ENCODE peak calls at places on chromosomes 2 and 18, in four cellular contexts. T is HepG2, F is HCT116, B is K562. A is an unnamed sample.

GRCh38 chr2:183162362-183162761 is 38.1 kb downstream of the NUP35 start:
- DNase-seq in T (no peak), F (no peak), B (no peak), A (no peak)

GRCh38 chr18:22056962-22057361 is 112.4 kb upstream of the GATA6 start:
- DNase-seq in T (no peak), F (no peak), B (no peak), A (no peak)

GRCh38 chr18:3115430-3116025 is 102.6 kb upstream of the LPIN2 start:
- DNase-seq in T (no peak), F (no peak), B (no peak), A (no peak)

GRCh38 chr2:132542953-132543569 is 126.5 kb downstream of the GPR39 start:
- DNase-seq in T (no peak), F (no peak), B (no peak), A (no peak)

GRCh38 chr2:239079671-239080294 is 231.9 kb downstream of the TWIST2 start:
- DNase-seq in T (no peak), F (no peak), B (no peak), A (no peak)

GRCh38 chr2:58204195-58204959 is 36.7 kb downstream of the FANCL start:
- DNase-seq in T (peak), F (no peak), B (no peak), A (peak)

GRCh38 chr2:231057590-231057989 is 923 bp downstream of the PSMD1 start:
- DNase-seq in T (no peak), F (no peak), B (no peak), A (no peak)

GRCh38 chr2:208713066-208713465 is 306.5 kb downstream of the PTH2R start:
- DNase-seq in T (no peak), F (no peak), B (no peak), A (no peak)

GRCh38 chr2:189015378-189015777 is 41.2 kb downstream of the COL3A1 start:
- DNase-seq in T (no peak), F (no peak), B (no peak), A (no peak)

GRCh38 chr2:10425656-10426055 is 22.5 kb downstream of the ODC1 start:
- DNase-seq in T (no peak), F (no peak), B (no peak), A (no peak)

GRCh38 chr2:234003972-234004617 is 46.4 kb upstream of the SPP2 start:
- DNase-seq in T (no peak), F (peak), B (no peak), A (peak)

GRCh38 chr2:14516844-14517243 is 115.7 kb upstream of the LRATD1 start:
- DNase-seq in T (no peak), F (no peak), B (no peak), A (no peak)

GRCh38 chr2:96116424-96116878 is at the start of gene ADRA2B:
- DNase-seq in T (no peak), F (peak), B (peak), A (no peak)

GRCh38 chr2:145277922-145278321 is 758.0 kb upstream of the ZEB2 start:
- DNase-seq in T (no peak), F (no peak), B (no peak), A (no peak)

GRCh38 chr2:199810422-199811250 is 40.4 kb downstream of the FTCDNL1 start:
- DNase-seq in T (no peak), F (no peak), B (no peak), A (no peak)

GRCh38 chr18:22300665-22301636 is 116.8 kb downstream of the CTAGE1 start:
- DNase-seq in T (no peak), F (no peak), B (no peak), A (no peak)

GRCh38 chr2:159131882-159132281 is 154.6 kb downstream of the WDSUB1 start:
- DNase-seq in T (no peak), F (peak), B (no peak), A (no peak)

GRCh38 chr18:49041677-49042570 is 91.2 kb upstream of the SMAD7 start:
- DNase-seq in T (peak), F (peak), B (no peak), A (no peak)

GRCh38 chr2:191086707-191087106 is 64.1 kb downstream of the STAT4 start:
- DNase-seq in T (no peak), F (no peak), B (no peak), A (no peak)

GRCh38 chr2:120210234-120210781 is 12.9 kb downstream of the TMEM185B start:
- DNase-seq in T (no peak), F (no peak), B (no peak), A (no peak)

GRCh38 chr2:177172034-177172880 is 40.3 kb upstream of the HNRNPA3 start:
- DNase-seq in T (peak), F (peak), B (no peak), A (no peak)

GRCh38 chr2:10900216-10901109 is 11.3 kb upstream of the KCNF1 start:
- DNase-seq in T (peak), F (peak), B (peak), A (no peak)

GRCh38 chr2:215619022-215619958 is 183.4 kb upstream of the FN1 start:
- DNase-seq in T (peak), F (peak), B (peak), A (no peak)

GRCh38 chr2:69243652-69244051 is 143.4 kb downstream of the GFPT1 start:
- DNase-seq in T (no peak), F (no peak), B (no peak), A (no peak)

GRCh38 chr2:37460866-37461229 is 116.4 kb downstream of the QPCT start:
- DNase-seq in T (no peak), F (no peak), B (no peak), A (no peak)

GRCh38 chr18:1292167-1292566 is 387.5 kb downstream of the ADCYAP1 start:
- DNase-seq in T (no peak), F (no peak), B (no peak), A (no peak)

GRCh38 chr2:203396667-203397066 is 68.5 kb downstream of the ABI2 start:
- DNase-seq in T (peak), F (no peak), B (no peak), A (no peak)

GRCh38 chr2:145095641-145096435 is 575.9 kb upstream of the ZEB2 start:
- DNase-seq in T (no peak), F (no peak), B (no peak), A (no peak)

GRCh38 chr2:219701847-219702634 is 74.6 kb downstream of the SLC4A3 start:
- DNase-seq in T (no peak), F (no peak), B (no peak), A (no peak)

GRCh38 chr2:190466819-190467444 is 58.8 kb downstream of the MFSD6 start:
- DNase-seq in T (peak), F (no peak), B (no peak), A (no peak)

GRCh38 chr2:145860083-145860482 is 1340.2 kb upstream of the ZEB2 start:
- DNase-seq in T (no peak), F (no peak), B (no peak), A (no peak)

GRCh38 chr2:176075476-176075875 is 8.3 kb downstream of the EVX2 start:
- DNase-seq in T (no peak), F (no peak), B (no peak), A (no peak)

GRCh38 chr2:174771631-174772491 is 7.6 kb upstream of the CHRNA1 start:
- DNase-seq in T (peak), F (peak), B (peak), A (peak)

GRCh38 chr2:31038385-31038784 is 99.9 kb downstream of the GALNT14 start:
- DNase-seq in T (peak), F (no peak), B (no peak), A (no peak)

GRCh38 chr2:69309336-69310048 is 77.5 kb downstream of the GFPT1 start:
- DNase-seq in T (no peak), F (no peak), B (no peak), A (no peak)

GRCh38 chr18:76476665-76477561 is 18.1 kb downstream of the ZNF516 start:
- DNase-seq in T (peak), F (no peak), B (peak), A (no peak)

GRCh38 chr2:213251618-213252017 is 32.6 kb upstream of the SPAG16 start:
- DNase-seq in T (peak), F (peak), B (peak), A (no peak)

DNA sequence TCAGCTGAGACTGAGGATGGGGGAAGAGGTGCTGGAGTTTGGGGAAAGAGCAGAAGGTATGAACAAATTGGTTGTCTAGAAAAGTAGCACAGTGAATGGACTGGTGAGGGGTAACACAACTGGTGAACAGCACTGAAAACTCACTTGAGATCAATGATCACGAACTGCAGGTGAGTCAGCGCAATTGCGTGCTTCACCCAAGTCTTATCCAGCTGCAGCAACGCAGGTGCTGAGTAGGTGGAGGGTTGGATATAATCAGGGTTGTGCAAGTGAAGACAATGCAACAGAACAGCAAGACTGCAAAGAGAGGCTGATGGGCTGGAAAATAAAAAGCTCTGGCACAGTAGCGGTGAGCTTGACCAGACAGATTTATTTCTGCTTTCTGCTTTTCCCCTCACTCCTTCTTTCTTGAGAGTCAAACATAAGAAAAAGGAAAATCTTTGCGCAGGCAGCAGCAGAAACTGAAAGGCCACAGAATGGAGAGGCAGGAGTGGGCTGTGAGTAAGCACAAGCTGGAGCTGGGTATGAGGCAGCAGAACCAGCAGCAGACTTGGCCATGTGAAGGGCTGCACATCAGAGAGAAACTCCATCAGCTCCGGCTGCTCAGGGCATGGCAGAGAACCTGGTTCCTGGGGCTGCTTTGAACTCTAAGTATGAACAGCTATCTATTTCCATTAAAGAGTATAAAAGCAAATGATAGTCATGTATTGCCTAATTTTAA is 99.4 kb upstream of the ARL5A start:
- DNase-seq in T (no peak), F (no peak), B (no peak), A (no peak)
- TF ChIP-seq TCF7L2 in T (no peak), F (no peak), B (no peak), A (no peak)

GRCh38 chr2:98485453-98485755 is 40.7 kb downstream of the INPP4A start:
- DNase-seq in T (no peak), F (no peak), B (no peak), A (no peak)

GRCh38 chr2:98484652-98485452 is 40.2 kb downstream of the INPP4A start:
- DNase-seq in T (no peak), F (no peak), B (no peak), A (no peak)

GRCh38 chr2:98487806-98488189 is 43.1 kb downstream of the INPP4A start:
- DNase-seq in T (peak), F (peak), B (peak), A (peak)

GRCh38 chr2:98487101-98487805 is 42.6 kb downstream of the INPP4A start:
- DNase-seq in T (no peak), F (no peak), B (no peak), A (no peak)

DNA sequence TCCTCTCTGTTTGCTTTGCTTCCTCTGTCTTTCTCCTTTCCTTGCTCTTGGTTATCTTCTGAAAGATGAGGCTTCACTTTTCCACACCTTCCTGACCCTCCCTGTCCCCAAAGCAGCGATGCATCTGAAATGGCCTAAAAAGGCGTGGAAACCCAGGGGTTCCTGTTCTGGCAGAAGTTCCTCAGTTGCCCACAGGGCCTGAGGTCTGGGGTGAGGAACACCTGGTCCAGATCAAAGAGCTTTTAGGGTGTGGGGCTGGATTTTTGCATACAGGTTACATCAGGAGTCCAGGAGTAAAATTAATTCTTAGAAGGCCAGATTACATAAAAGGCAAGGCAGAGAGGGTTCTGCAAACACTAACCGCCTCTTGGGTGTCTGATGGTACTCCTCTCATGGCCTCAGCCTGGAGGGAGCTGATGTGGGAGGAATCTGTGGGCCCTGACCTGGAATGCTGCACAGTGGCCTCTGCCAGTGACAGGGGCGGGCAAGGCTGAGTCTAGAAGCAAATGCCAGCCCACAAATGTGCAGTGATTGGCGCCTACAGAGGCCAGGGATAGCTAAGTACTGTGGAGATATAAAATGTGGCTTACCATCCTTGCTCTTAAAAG is 41.8 kb downstream of the INPP4A start:
- DNase-seq in T (no peak), F (no peak), B (no peak), A (no peak)
- TF ChIP-seq POLR2AphosphoS5 in T (no peak), F (no peak), B (no peak), A (no peak)

GRCh38 chr2:71563872-71564271 is 110.5 kb downstream of the DYSF start:
- DNase-seq in T (no peak), F (no peak), B (no peak), A (no peak)

GRCh38 chr2:71568103-71568502 is 114.7 kb downstream of the DYSF start:
- DNase-seq in T (no peak), F (no peak), B (no peak), A (no peak)

GRCh38 chr2:71564790-71565189 is 111.4 kb downstream of the DYSF start:
- DNase-seq in T (no peak), F (no peak), B (no peak), A (no peak)

GRCh38 chr2:71564361-71564760 is 111.0 kb downstream of the DYSF start:
- DNase-seq in T (no peak), F (no peak), B (no peak), A (no peak)

DNA sequence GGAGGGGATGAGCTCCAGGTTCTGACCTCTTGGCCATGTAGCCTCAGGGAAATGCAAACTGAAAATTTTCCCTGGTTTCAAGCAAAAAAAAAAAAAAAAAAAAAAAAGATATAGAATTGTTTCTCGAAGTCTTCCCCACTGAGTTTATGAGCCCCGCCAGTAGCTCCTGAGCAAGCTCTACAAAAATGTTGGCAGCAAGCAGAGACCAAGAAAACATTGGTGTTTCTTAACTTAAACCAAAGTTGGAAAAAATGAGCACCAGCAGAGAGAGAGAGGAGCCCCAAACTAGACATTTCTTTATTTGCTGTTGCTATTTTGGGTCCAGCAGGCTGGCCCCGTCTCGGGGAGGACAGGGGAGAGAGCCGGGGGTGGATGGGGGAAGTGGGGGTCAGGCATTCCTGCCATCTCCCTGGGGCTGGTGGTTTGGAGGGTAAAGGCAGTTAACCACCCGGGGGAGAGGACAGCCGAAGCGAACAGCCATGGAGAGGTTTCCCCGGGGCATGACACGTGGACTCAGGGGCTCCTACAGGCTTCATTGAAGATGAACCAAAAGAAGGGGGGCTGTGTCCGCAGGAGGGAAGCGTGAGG is 113.0 kb downstream of the DYSF start:
- DNase-seq in T (no peak), F (no peak), B (no peak), A (no peak)
- TF ChIP-seq TCF7L2 in T (no peak), F (no peak), B (no peak), A (no peak)

DNA sequence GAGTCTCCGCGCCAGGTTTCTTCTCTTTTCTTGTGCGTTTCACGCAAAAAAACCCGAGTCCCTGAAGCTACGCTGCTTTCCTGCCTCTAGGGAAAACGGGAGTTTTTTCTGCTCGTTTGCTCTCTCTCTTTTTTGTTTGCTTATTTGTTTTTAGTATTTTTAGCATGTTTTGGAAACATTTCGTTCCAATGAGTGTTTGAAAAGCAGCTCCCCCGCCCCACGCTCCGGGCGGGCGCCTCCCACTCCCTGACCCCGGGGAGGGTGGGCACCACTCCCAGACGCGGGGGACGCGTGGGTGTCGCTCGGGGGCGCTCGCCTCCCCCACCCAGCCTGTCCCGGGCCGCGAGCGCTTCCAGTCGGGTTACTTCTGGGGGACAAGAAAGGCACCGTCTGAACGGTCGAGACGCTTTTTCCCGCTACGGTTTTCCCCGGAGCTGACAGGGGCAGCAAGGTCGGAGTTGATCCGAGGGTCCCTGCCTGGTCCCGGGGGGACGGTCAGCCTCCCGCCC is 446 bp upstream of the EFHD1 start:
- DNase-seq in T (no peak), F (no peak), B (no peak), A (no peak)
- TF ChIP-seq POLR2AphosphoS5 in T (no peak), F (no peak), B (no peak), A (no peak)

GRCh38 chr2:127546797-127547196 is 11.3 kb downstream of the MYO7B start:
- DNase-seq in T (no peak), F (no peak), B (no peak), A (no peak)

GRCh38 chr2:127551221-127551930 is 15.9 kb downstream of the MYO7B start:
- DNase-seq in T (no peak), F (no peak), B (no peak), A (no peak)

GRCh38 chr2:127541849-127542630 is 6.6 kb downstream of the MYO7B start:
- DNase-seq in T (no peak), F (no peak), B (no peak), A (no peak)

GRCh38 chr2:127545189-127545588 is 9.7 kb downstream of the MYO7B start:
- DNase-seq in T (no peak), F (no peak), B (no peak), A (no peak)

GRCh38 chr2:127545796-127546195 is 10.3 kb downstream of the MYO7B start:
- DNase-seq in T (no peak), F (no peak), B (no peak), A (no peak)
- TF ChIP-seq TCF7L2 in T (no peak), F (no peak), B (no peak), A (no peak)

GRCh38 chr18:62781893-62782292 is 66.6 kb downstream of the PHLPP1 start:
- DNase-seq in T (peak), F (no peak), B (no peak), A (no peak)

GRCh38 chr18:62781262-62781661 is 65.9 kb downstream of the PHLPP1 start:
- DNase-seq in T (no peak), F (no peak), B (no peak), A (no peak)

GRCh38 chr18:62778976-62779869 is 63.9 kb downstream of the PHLPP1 start:
- DNase-seq in T (no peak), F (no peak), B (peak), A (no peak)

GRCh38 chr18:62776066-62776570 is 60.8 kb downstream of the PHLPP1 start:
- DNase-seq in T (no peak), F (no peak), B (no peak), A (no peak)

GRCh38 chr18:62777814-62778213 is 62.5 kb downstream of the PHLPP1 start:
- DNase-seq in T (no peak), F (no peak), B (no peak), A (no peak)
- TF ChIP-seq POLR2AphosphoS5 in T (no peak), F (no peak), B (no peak), A (no peak)

GRCh38 chr2:106147665-106148064 is 46.4 kb downstream of the UXS1 start:
- DNase-seq in T (no peak), F (no peak), B (no peak), A (no peak)

GRCh38 chr2:106144621-106145331 is 49.3 kb downstream of the UXS1 start:
- DNase-seq in T (no peak), F (no peak), B (no peak), A (no peak)

GRCh38 chr2:106143495-106144215 is 50.4 kb downstream of the UXS1 start:
- DNase-seq in T (no peak), F (no peak), B (no peak), A (no peak)

GRCh38 chr2:106142683-106143082 is 51.4 kb downstream of the UXS1 start:
- DNase-seq in T (no peak), F (no peak), B (no peak), A (no peak)

DNA sequence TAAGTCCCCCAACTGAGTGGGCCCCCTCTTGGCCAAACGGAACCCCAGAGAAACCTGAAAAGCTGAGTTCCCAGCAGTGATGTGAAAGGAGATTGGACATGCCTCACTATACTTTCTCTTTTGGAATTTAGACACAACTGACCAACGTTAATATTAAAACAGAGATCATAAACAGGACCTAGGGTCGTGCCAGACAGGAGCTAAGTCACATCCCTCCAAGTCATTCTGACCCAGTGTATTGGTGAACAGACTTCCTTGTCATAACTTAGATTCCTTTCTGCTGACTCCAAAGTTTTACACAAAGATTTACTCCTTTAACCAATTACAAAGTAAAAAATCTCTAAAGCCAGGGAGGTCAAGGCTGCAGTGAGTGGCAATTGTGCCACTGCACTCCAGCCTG is 46.9 kb downstream of the UXS1 start:
- DNase-seq in T (peak), F (no peak), B (no peak), A (no peak)
- TF ChIP-seq TCF7L2 in T (no peak), F (no peak), B (no peak), A (no peak)

A was measured in Panc1.